ENCODE peak calls at places on chromosomes 4 and X, in four cellular contexts. U is OCI-LY7, A is fibroblast of lung, O is left ventricle myocardium inferior. W is an unnamed sample.

GRCh38 chr4:74800310-74800709 is 6.0 kb upstream of the BTC start:
- DNase-seq in U (no peak), A (no peak), O (no peak), W (no peak)

GRCh38 chr4:152095701-152096070 is 334.9 kb upstream of the GATB start:
- DNase-seq in U (no peak), A (peak; percentile 23), O (no peak), W (no peak)

GRCh38 chr4:117064297-117064696 is 21.1 kb downstream of the TRAM1L1 start:
- DNase-seq in U (no peak), A (peak; percentile 95), O (no peak), W (peak; percentile 55)

GRCh38 chr4:169345207-169345788 is 74.5 kb upstream of the SH3RF1 start:
- DNase-seq in U (no peak), A (peak; percentile 80), O (no peak), W (no peak)

GRCh38 chr4:125765936-125766335 is 451.2 kb downstream of the FAT4 start:
- DNase-seq in U (no peak), A (peak; percentile 13), O (no peak), W (no peak)

GRCh38 chr4:16140520-16141249 is 56.9 kb upstream of the PROM1 start:
- DNase-seq in U (no peak), A (peak; percentile 99), O (no peak), W (peak; percentile 100)

GRCh38 chrX:13747836-13748235 is 13.3 kb downstream of the OFD1 start:
- DNase-seq in U (peak; percentile 46), A (peak; percentile 58), O (peak; percentile 18), W (peak; percentile 53)

GRCh38 chr4:144656857-144657256 is 10.9 kb downstream of the HHIP start:
- DNase-seq in U (no peak), A (no peak), O (no peak), W (peak; percentile 31)

GRCh38 chr4:24720979-24721378 is 74.4 kb upstream of the SOD3 start:
- DNase-seq in U (no peak), A (no peak), O (no peak), W (no peak)

GRCh38 chr4:87521757-87522374 is 7.3 kb downstream of the SPARCL1 start:
- DNase-seq in U (no peak), A (peak; percentile 78), O (no peak), W (peak; percentile 16)

GRCh38 chrX:11267311-11267910 is 25.8 kb upstream of the AMELX start:
- DNase-seq in U (no peak), A (no peak), O (no peak), W (no peak)

GRCh38 chr4:93448691-93449293 is 379.8 kb upstream of the ATOH1 start:
- DNase-seq in U (no peak), A (no peak), O (no peak), W (no peak)

GRCh38 chrX:132956421-132957210 is 1.8 kb downstream of the HS6ST2 start:
- DNase-seq in U (no peak), A (no peak), O (no peak), W (no peak)

GRCh38 chrX:57607295-57608187 is 15.7 kb downstream of the ZXDB start:
- DNase-seq in U (no peak), A (no peak), O (no peak), W (no peak)

GRCh38 chr4:16125571-16126445 is 42.0 kb upstream of the PROM1 start:
- DNase-seq in U (no peak), A (no peak), O (no peak), W (no peak)

GRCh38 chr4:40719008-40719623 is 30.6 kb upstream of the NSUN7 start:
- DNase-seq in U (peak; percentile 71), A (peak; percentile 66), O (no peak), W (peak; percentile 37)

GRCh38 chr4:766152-766515 is 59.8 kb downstream of the CPLX1 start:
- DNase-seq in U (no peak), A (peak; percentile 62), O (no peak), W (no peak)

GRCh38 chr4:143184217-143184502 is 557 bp upstream of the USP38 start:
- DNase-seq in U (peak; percentile 11), A (no peak), O (no peak), W (no peak)

GRCh38 chr4:175238827-175239517 is 320.8 kb downstream of the ADAM29 start:
- DNase-seq in U (no peak), A (no peak), O (no peak), W (no peak)

GRCh38 chr4:183264614-183265013 is 55.5 kb downstream of the CLDN22 start:
- DNase-seq in U (no peak), A (peak; percentile 71), O (no peak), W (peak; percentile 12)

GRCh38 chr4:57426779-57427395 is 316.7 kb upstream of the IGFBP7 start:
- DNase-seq in U (peak; percentile 67), A (peak; percentile 78), O (peak; percentile 55), W (peak; percentile 54)
- TF ChIP-seq CTCF in U (peak; percentile 82), A (peak; percentile 82), O (peak; percentile 66), W (peak; percentile 87)

DNA sequence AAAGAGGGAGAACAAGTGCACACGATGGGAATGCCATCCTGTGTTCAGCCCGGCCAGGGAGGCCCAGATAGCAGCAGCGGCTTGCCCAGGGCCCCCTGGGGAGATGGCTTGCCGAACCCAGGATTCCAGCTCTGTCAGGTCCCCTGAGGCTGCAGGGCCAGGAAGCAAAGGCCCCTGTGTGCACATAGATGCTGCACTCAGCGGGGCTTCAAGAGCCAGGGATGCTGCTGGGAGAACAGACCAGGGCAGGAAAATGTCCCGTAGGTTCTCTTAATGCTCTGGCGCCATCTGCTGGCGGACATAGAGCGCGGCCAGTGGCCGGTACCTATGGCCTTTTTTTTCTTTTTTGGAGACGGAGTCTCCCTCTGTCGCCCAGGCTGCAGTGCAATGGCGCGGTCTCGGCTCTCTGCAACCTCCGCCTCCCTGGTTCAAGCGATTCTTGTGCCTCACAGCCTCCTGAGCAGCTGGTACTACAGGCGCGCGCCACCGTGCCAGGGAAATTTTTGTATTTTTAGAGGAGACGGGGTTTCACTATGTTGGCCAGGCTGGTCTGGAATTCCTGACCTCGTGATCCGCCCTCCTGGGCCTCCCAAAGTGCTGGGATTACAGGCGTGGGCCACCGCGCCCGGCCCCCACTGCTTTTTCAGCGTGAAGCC is 22.4 kb downstream of the MED28 start:
- DNase-seq in U (peak; percentile 81), A (peak; percentile 54), O (peak; percentile 69), W (peak; percentile 48)
- H3K4me3 ChIP-seq in U (no peak overlapping the region), A (no peak overlapping the region), O (no peak overlapping the region), W (no peak overlapping the region)

GRCh38 chr4:44342800-44343199 is 105.8 kb downstream of the KCTD8 start:
- DNase-seq in U (no peak), A (no peak), O (no peak), W (no peak)
- TF ChIP-seq CTCF in U (no peak), A (no peak), O (no peak), W (no peak)

GRCh38 chrX:31266172-31267076 is 194.6 kb upstream of the FTHL17 start:
- DNase-seq in U (peak; percentile 68), A (peak; percentile 28), O (peak; percentile 62), W (no peak)
- H3K4me3 ChIP-seq in U (peak overlapping the region; percentile 96), A (peak overlapping the region; percentile 54), O (peak overlapping the region; percentile 77), W (peak overlapping the region; percentile 57)

GRCh38 chrX:154655346-154655745 is 2.0 kb upstream of the CTAG2 start:
- DNase-seq in U (no peak), A (no peak), O (no peak), W (no peak)

GRCh38 chrX:154654372-154654771 is 993 bp upstream of the CTAG2 start:
- DNase-seq in U (no peak), A (no peak), O (no peak), W (no peak)

GRCh38 chrX:154654925-154655324 is 1.5 kb upstream of the CTAG2 start:
- DNase-seq in U (no peak), A (no peak), O (no peak), W (no peak)

GRCh38 chrX:154652311-154653047 is 900 bp downstream of the CTAG2 start:
- DNase-seq in U (no peak), A (no peak), O (no peak), W (no peak)

GRCh38 chrX:154653048-154653401 is 354 bp downstream of the CTAG2 start:
- DNase-seq in U (no peak), A (no peak), O (no peak), W (no peak)
- TF ChIP-seq CTCF in U (no peak), A (no peak), O (no peak), W (no peak)

GRCh38 chr4:69713593-69713992 is 46.8 kb downstream of the SULT1B1 start:
- DNase-seq in U (no peak), A (no peak), O (no peak), W (no peak)

GRCh38 chr4:69716654-69717053 is 43.8 kb downstream of the SULT1B1 start:
- DNase-seq in U (no peak), A (no peak), O (no peak), W (no peak)

GRCh38 chr4:69714086-69714485 is 46.3 kb downstream of the SULT1B1 start:
- DNase-seq in U (no peak), A (no peak), O (no peak), W (no peak)

GRCh38 chr4:69717778-69718177 is 42.6 kb downstream of the SULT1B1 start:
- DNase-seq in U (no peak), A (no peak), O (no peak), W (no peak)

DNA sequence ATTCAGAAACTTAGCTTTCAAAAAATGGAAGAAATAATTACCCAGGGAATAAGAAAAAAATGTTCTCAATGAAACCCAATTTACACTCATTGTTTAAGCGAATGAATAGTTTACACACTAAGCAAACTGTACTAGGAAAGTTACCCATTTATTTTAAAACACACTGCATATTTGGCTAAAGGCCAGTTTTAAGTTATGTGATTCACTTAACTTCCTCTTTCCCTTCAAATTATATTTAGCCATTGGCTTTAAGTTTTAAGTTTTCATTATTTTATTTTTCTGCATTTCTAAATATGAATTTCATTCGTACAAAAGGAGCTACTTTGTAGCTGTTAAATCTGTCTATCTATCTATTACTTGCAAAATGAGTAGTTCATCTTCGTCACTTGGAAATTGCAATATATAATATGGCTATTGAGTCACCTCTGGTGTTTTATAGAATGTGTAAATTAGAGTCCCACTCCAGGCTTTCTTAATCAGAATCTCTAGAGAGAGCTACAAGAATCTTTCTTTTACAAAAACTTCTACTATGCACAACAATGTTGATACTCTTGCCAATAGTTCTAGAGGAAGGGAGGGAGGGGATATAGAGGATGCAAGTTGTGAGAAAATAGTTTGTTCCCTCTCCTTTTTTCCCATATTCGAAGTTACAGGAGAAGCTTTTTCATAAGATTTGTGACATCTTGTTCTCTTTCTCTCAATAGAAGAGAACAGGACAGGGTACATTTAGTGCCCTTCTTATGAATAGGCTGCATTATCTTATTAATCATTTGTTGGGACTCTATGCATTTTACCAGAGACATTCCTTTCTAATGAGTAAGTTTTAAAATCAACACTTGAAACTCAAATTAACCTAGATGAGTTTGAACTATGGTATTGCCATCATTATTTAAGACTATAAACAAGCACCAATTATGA is 41.8 kb downstream of the SULT1B1 start:
- DNase-seq in U (no peak), A (peak; percentile 27), O (no peak), W (peak; percentile 6)
- H3K4me3 ChIP-seq in U (no peak overlapping the region), A (no peak overlapping the region), O (no peak overlapping the region), W (no peak overlapping the region)

GRCh38 chrX:123859828-123860505 is at the start of gene XIAP:
- DNase-seq in U (peak; percentile 69), A (peak; percentile 90), O (peak; percentile 82), W (peak; percentile 45)
- TF ChIP-seq CTCF in U (no peak), A (no peak), O (no peak), W (no peak)

DNA sequence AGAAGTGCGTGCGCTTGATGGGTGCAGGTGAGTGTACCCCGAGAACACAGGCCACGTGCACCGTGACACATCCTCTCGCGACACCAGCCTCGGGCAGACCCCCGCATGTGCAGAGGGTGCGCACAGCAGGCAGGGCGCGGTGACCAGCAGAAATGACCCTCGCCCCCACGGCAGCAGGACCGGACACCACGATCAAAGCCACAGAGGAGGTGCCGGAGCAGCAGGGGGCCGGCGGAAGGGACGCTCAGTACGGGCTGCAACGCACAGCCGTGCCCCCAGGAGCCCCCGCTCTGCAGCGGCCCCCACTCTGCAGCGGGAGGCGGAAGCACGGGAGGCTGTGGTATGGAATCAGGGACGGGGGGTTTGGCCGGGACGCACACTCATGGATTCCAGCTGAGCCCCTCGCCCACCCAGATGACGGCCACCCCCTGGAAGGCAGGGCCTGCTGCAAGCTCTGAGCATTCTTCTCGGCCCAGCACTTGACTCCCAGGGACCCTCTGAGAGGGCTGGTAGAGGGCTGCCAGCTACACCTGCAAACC is 17.1 kb downstream of the PPP2R3B start:
- DNase-seq in U (no peak), A (no peak), O (no peak), W (no peak)
- H3K4me3 ChIP-seq in U (peak overlapping the region; percentile 82), A (no peak overlapping the region), O (peak overlapping the region; percentile 68), W (no peak overlapping the region)

W was measured in astrocyte of the cerebellum.